ENCODE peak calls at places on chromosome 6, in eight cellular contexts. N is MM.1S, M is heart right ventricle, I is A549, K is breast epithelium, P is left ventricle myocardium inferior, T is HL-60, G is ascending aorta. W is an unnamed sample.
A peak's percentile ranks its signal among the peaks of the same experiment; 100 is the strongest.

GRCh38 chr6:118263929-118264486 is 284.1 kb upstream of the PLN start:
- DNase-seq in I (no peak), M (no peak), N (no peak), K (no peak), G (no peak), T (no peak), P (no peak), W (no peak)

GRCh38 chr6:32327103-32327502 is 44.6 kb downstream of the TSBP1 start:
- DNase-seq in P (no peak), T (no peak), M (no peak), I (no peak), G (no peak), K (no peak), N (no peak), W (no peak)

GRCh38 chr6:24718449-24719124 is 367 bp downstream of the C6orf62 start:
- DNase-seq in I (no peak), P (no peak), M (no peak), T (no peak), G (no peak), K (no peak), N (no peak), W (no peak)

GRCh38 chr6:98779618-98780017 is 54.8 kb upstream of the POU3F2 start:
- DNase-seq in N (no peak), T (no peak), P (no peak), K (no peak), I (no peak), G (no peak), M (no peak), W (no peak)

GRCh38 chr6:114194362-114195343 is 148.2 kb downstream of the HS3ST5 start:
- DNase-seq in P (no peak), G (no peak), T (peak; percentile 47), I (no peak), N (no peak), M (peak; percentile 22), K (no peak), W (no peak)

GRCh38 chr6:165976705-165977104 is 190.9 kb downstream of the TBXT start:
- DNase-seq in M (no peak), N (no peak), G (no peak), P (no peak), K (no peak), T (no peak), I (no peak), W (no peak)

GRCh38 chr6:72733045-72733444 is 111.2 kb downstream of the KCNQ5 start:
- DNase-seq in N (no peak), G (no peak), K (no peak), T (no peak), M (no peak), P (no peak), I (no peak), W (no peak)

GRCh38 chr6:156498696-156499095 is 278.5 kb upstream of the ARID1B start:
- DNase-seq in N (no peak), G (no peak), K (no peak), I (no peak), M (no peak), T (no peak), P (no peak), W (no peak)

GRCh38 chr6:140960566-140960965 is 1172.2 kb upstream of the GJE1 start:
- DNase-seq in G (no peak), I (no peak), M (no peak), P (no peak), K (no peak), N (no peak), T (no peak), W (no peak)

GRCh38 chr6:101614774-101615173 is 221.3 kb downstream of the GRIK2 start:
- DNase-seq in I (no peak), G (no peak), M (no peak), K (no peak), T (no peak), P (no peak), N (no peak), W (peak; percentile 40)

GRCh38 chr6:147132889-147133288 is 71.3 kb upstream of the STXBP5 start:
- DNase-seq in G (no peak), P (no peak), K (no peak), M (no peak), T (no peak), N (no peak), I (no peak), W (peak; percentile 58)

GRCh38 chr6:41658551-41659069 is 20.3 kb downstream of the MDFI start:
- DNase-seq in T (no peak), G (no peak), K (no peak), N (no peak), I (no peak), P (no peak), M (no peak), W (no peak)

GRCh38 chr6:26123675-26124549 is 36.7 kb downstream of the HFE start:
- DNase-seq in I (peak; percentile 92), N (peak; percentile 99), T (peak; percentile 95), P (peak; percentile 63), M (peak; percentile 92), K (peak; percentile 94), G (peak; percentile 60), W (peak; percentile 98)
- H3K4me3 ChIP-seq in I (peak overlapping the region; percentile 93), N (peak overlapping the region; percentile 82), T (peak overlapping the region; percentile 72), P (peak overlapping the region; percentile 89), M (peak overlapping the region; percentile 95), K (peak overlapping the region; percentile 75), G (peak overlapping the region; percentile 95), W (peak overlapping the region; percentile 97)

DNA sequence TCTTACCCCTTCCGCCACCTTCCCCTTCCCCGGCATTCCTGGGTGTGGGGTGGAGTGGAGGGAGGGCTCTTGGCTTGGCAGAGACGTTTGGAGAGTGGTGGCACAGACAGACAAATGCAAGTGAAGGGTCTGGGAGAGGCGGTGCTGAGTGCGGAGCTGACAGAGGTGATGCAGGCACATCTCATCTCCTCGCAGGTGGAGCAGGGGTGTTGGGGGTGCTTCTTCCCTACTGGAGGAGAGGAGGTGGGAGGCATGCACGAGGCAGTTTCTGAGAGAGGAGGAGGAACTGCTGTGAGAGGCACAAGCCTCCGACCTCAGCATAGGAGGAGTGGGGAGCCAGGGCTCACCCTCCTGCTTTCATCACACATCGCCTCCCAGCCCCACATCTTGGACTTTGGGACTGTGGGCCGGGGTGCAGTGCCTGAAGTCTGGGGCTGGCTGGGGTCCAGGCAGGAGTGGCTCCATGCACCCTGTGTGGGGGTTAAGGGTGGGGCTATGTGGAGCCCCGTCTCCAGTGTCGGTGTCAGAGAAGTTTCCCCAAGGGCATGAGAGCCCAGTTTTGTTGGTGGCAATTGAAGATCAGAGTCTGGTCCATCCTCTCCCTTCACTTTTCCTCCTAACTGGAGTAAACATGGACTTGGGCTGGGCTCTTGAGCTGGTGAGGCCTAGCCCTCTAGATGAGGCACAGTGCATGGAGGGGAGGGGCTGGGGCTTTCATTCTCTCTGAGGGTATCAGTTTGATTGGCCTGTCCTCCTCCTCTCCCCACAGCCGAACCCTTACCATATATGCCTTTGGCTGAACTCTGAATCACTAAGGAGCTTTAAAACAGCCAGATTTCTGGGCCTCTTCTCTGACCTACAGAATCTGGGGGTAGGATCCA is 20.2 kb upstream of the SLC22A7 start:
- DNase-seq in N (no peak), K (no peak), T (no peak), P (no peak), M (no peak), I (no peak), G (no peak), W (no peak)
- H3K4me3 ChIP-seq in N (no peak overlapping the region), K (no peak overlapping the region), T (no peak overlapping the region), P (no peak overlapping the region), M (no peak overlapping the region), I (no peak overlapping the region), G (no peak overlapping the region), W (no peak overlapping the region)

GRCh38 chr6:36753671-36754485 is 56.3 kb downstream of the RAB44 start:
- DNase-seq in G (no peak), M (no peak), P (no peak), N (no peak), I (no peak), K (no peak), T (no peak), W (no peak)
- H3K4me3 ChIP-seq in G (no peak overlapping the region), M (no peak overlapping the region), P (no peak overlapping the region), N (no peak overlapping the region), I (no peak overlapping the region), K (no peak overlapping the region), T (no peak overlapping the region), W (no peak overlapping the region)

DNA sequence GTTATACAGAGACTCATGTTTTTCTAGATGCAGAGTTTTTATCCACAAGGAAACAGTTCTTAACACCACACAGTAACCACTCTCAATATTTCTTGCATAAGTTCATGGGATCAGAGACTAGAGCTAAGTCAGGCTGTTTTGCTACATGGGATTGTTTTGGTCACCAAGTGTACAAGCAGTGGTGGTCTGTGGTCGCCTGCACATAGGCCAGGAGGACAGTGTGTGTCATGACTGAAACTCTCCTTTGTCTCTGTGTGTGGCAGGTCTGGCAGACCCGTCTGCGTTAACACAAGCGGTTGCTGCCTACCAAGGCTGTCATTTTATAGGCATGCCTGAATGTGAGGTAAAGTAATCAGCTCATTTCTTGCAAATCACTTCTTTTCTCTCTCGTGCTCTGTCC is 18.9 kb downstream of the WRNIP1 start:
- DNase-seq in K (no peak), T (no peak), N (no peak), I (no peak), G (no peak), P (no peak), M (no peak), W (no peak)
- H3K4me3 ChIP-seq in K (no peak overlapping the region), T (no peak overlapping the region), N (no peak overlapping the region), I (no peak overlapping the region), G (no peak overlapping the region), P (no peak overlapping the region), M (no peak overlapping the region), W (no peak overlapping the region)

GRCh38 chr6:26329763-26330511 is 35.1 kb upstream of the BTN3A2 start:
- DNase-seq in M (no peak), G (no peak), P (no peak), N (no peak), I (no peak), T (peak; percentile 52), K (no peak), W (peak; percentile 53)
- H3K4me3 ChIP-seq in M (no peak overlapping the region), G (no peak overlapping the region), P (peak overlapping the region; percentile 34), N (no peak overlapping the region), I (peak overlapping the region; percentile 69), T (peak overlapping the region; percentile 44), K (no peak overlapping the region), W (no peak overlapping the region)

W was measured in foreskin fibroblast.